ENCODE peak calls at places on chromosome 18, in five cellular contexts. E is adrenal gland; R is lung; Y is OCI-LY7; S is CD4-positive, alpha-beta T cell. A is an unnamed sample.

GRCh38 chr18:22385718-22386117 is 32.0 kb downstream of the CTAGE1 start:
- DNase-seq in Y (no peak), R (no peak), E (no peak), S (no peak), A (no peak)

GRCh38 chr18:5993938-5994337 is 98.6 kb upstream of the TMEM200C start:
- DNase-seq in Y (no peak), E (no peak), S (no peak), R (no peak), A (peak; percentile 52)

GRCh38 chr18:35683021-35683420 is 101.5 kb downstream of the GALNT1 start:
- DNase-seq in S (no peak), Y (no peak), E (no peak), R (no peak), A (no peak)

GRCh38 chr18:62880673-62881364 is 165.5 kb downstream of the PHLPP1 start:
- DNase-seq in Y (no peak), E (peak; percentile 44), S (no peak), R (no peak), A (no peak)

GRCh38 chr18:5520464-5520863 is 23.3 kb downstream of the EPB41L3 start:
- DNase-seq in E (no peak), Y (no peak), S (no peak), R (no peak), A (no peak)

GRCh38 chr18:76405761-76406356 is 89.2 kb downstream of the ZNF516 start:
- DNase-seq in R (peak; percentile 62), E (peak; percentile 53), S (peak; percentile 55), Y (no peak), A (no peak)

GRCh38 chr18:62325806-62326645 is 916 bp downstream of the TNFRSF11A start:
- DNase-seq in S (peak; percentile 10), E (no peak), Y (no peak), R (no peak), A (no peak)

GRCh38 chr18:23650963-23651927 is 11.5 kb downstream of the ANKRD29 start:
- DNase-seq in Y (no peak), S (no peak), R (no peak), E (peak; percentile 31), A (no peak)

GRCh38 chr18:61637319-61637718 is 255.5 kb downstream of the RNF152 start:
- DNase-seq in E (no peak), R (no peak), Y (no peak), S (no peak), A (no peak)

GRCh38 chr18:62876828-62877227 is 161.5 kb downstream of the PHLPP1 start:
- DNase-seq in Y (no peak), R (no peak), E (no peak), S (no peak), A (no peak)

GRCh38 chr18:31513189-31513907 is 15.4 kb downstream of the DSG2 start:
- DNase-seq in Y (no peak), R (no peak), S (no peak), E (no peak), A (no peak)

GRCh38 chr18:24567199-24567598 is 106.8 kb downstream of the HRH4 start:
- DNase-seq in R (peak; percentile 19), Y (no peak), E (no peak), S (no peak), A (no peak)

GRCh38 chr18:22109535-22109934 is 59.9 kb upstream of the GATA6 start:
- DNase-seq in Y (peak; percentile 3), R (no peak), E (no peak), S (no peak), A (no peak)

GRCh38 chr18:5669585-5669984 is 125.8 kb upstream of the EPB41L3 start:
- DNase-seq in S (no peak), Y (no peak), E (no peak), R (no peak), A (no peak)

GRCh38 chr18:53153281-53153680 is 813.3 kb downstream of the DCC start:
- DNase-seq in R (no peak), S (no peak), Y (peak; percentile 3), E (no peak), A (no peak)

GRCh38 chr18:27057459-27058302 is 127.4 kb downstream of the CHST9 start:
- DNase-seq in R (no peak), S (no peak), E (no peak), Y (no peak), A (no peak)

GRCh38 chr18:53850918-53851317 is 373.6 kb downstream of the MBD2 start:
- DNase-seq in E (no peak), Y (no peak), R (no peak), S (no peak), A (no peak)

GRCh38 chr18:76788571-76789317 is 33.6 kb upstream of the ZNF236 start:
- DNase-seq in E (no peak), S (no peak), R (no peak), Y (no peak), A (no peak)

GRCh38 chr18:11391636-11392035 is 217.8 kb upstream of the SLC35G4 start:
- DNase-seq in R (no peak), S (no peak), Y (no peak), E (no peak), A (no peak)

GRCh38 chr18:70423120-70423519 is 134.3 kb downstream of the SOCS6 start:
- DNase-seq in R (no peak), S (no peak), E (no peak), Y (no peak), A (no peak)

GRCh38 chr18:33812186-33812585 is 234.2 kb downstream of the ASXL3 start:
- DNase-seq in R (no peak), Y (no peak), S (no peak), E (no peak), A (no peak)

GRCh38 chr18:21071071-21071470 is 40.5 kb downstream of the ROCK1 start:
- DNase-seq in E (no peak), S (no peak), R (no peak), Y (no peak), A (no peak)

DNA sequence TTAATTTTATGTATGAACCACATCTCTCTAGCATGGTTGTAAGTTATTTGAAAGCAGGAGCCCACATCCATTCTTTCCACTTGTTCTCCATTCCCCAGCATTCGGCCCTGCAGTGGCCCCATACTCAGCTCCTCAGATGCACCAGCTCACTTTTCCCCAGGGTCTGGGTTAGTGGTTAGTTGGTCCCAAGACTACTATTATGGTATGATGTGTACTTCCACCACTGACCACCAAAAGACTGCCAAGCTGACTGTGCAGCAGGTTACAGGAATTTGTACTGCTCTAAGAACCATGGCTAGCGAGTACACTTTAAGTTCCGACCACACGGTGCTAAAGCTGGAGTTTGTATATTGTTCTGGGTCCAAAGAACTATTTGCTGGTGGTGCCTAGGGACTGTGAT is 413.6 kb upstream of the TCF4 start:
- DNase-seq in R (no peak), Y (no peak), S (no peak), E (no peak), A (no peak)
- TF ChIP-seq CTCF in R (no peak), Y (no peak), S (no peak), E (no peak), A (no peak)

GRCh38 chr18:9806905-9807304 is 78.9 kb upstream of the TXNDC2 start:
- DNase-seq in Y (no peak), E (no peak), S (no peak), R (no peak), A (no peak)

GRCh38 chr18:9803698-9804516 is 81.9 kb upstream of the TXNDC2 start:
- DNase-seq in S (no peak), R (no peak), Y (no peak), E (peak; percentile 80), A (no peak)

GRCh38 chr18:9804517-9805104 is 81.2 kb upstream of the TXNDC2 start:
- DNase-seq in Y (no peak), R (no peak), S (no peak), E (peak; percentile 51), A (no peak)

GRCh38 chr18:9802774-9803697 is 82.7 kb upstream of the TXNDC2 start:
- DNase-seq in S (no peak), E (peak; percentile 63), Y (no peak), R (no peak), A (no peak)

GRCh38 chr18:9802175-9802747 is 83.5 kb upstream of the TXNDC2 start:
- DNase-seq in Y (no peak), E (no peak), S (no peak), R (no peak), A (no peak)
- H3K27ac ChIP-seq in Y (no peak overlapping the region), E (peak overlapping the region; percentile 88), S (no peak overlapping the region), R (no peak overlapping the region), A (no peak overlapping the region)

GRCh38 chr18:58093311-58093790 is 49.3 kb downstream of the NEDD4L start:
- DNase-seq in E (no peak), Y (no peak), S (no peak), R (no peak), A (no peak)

GRCh38 chr18:58087928-58088722 is 44.1 kb downstream of the NEDD4L start:
- DNase-seq in S (no peak), E (no peak), R (peak; percentile 78), Y (no peak), A (no peak)

GRCh38 chr18:58095251-58095650 is 51.2 kb downstream of the NEDD4L start:
- DNase-seq in E (no peak), S (no peak), Y (no peak), R (no peak), A (no peak)

GRCh38 chr18:58088723-58089074 is 44.7 kb downstream of the NEDD4L start:
- DNase-seq in R (no peak), E (no peak), S (no peak), Y (no peak), A (no peak)

DNA sequence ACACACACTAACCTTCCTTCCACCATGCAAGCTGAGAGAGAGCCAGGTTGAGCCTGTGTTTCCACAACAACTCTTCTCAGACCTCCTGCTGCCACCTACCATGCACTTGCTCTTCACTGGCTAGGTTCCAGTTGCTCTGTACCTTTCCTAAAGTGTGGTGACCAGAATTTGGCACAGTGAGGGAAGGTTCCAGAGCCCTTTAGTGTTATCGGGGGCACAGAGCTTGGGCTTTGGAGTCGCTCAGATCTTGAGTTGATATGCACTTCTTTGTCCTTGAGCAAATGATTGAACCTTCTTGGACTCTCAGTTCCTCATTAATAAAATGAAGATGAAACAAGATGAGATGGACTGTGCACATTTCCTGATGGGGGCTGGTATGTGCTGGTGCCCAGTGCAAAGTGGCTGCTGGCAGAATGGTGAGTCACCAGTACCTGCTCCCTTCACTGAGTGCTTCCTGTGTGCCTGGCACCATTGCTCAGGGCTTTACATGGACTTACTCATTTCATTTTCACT is 47.1 kb downstream of the NEDD4L start:
- DNase-seq in E (peak; percentile 52), Y (peak; percentile 6), R (peak; percentile 63), S (no peak), A (no peak)
- TF ChIP-seq CTCF in E (no peak), Y (no peak), R (no peak), S (no peak), A (no peak)

DNA sequence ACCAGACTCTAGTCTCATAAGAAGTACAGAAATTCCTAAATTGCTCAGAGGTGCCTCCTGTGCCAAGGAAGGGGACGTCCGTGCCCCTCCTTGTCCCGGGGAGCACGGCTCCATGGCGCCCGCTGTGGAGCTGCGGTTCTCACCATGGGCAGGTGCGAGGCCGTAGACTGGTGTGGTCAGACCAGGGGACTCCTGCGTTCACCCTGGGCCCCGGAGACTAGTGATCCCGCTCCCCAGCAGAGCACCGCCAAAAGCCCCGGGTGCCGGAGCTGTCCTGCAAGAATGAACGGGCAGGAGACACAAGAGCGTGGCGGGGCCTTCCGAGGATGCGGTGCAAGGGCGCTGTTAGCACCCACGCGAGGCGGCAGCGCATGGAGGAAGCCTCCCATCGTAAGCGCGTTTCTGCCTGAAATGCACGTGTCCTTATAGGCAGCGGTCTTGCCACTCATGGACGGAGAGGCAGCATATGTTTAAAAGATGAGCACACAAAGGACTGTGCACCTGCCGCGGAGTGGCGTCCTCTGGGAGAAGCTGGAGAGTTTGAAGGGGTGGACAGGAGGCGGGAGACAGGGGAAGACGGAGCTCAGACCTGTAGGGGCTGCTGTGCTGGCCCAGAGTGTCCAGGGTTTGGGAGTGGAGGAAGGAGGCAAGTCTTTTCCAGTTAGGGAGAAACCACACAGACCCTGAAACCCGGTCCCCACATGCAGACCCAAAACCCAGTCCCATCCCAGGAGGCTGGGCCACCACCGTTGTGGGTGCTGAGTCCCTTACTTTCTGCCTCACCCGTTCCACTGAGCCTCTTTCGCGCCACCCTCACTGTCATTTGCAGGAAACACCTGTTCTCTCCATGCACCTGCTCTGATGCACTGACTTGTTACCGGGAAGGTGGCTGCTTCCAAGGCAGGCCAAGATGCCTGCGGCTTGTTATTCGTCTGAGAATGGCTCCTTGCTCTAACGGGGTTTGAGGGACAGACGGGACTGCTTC is 7.5 kb upstream of the KCNG2 start:
- DNase-seq in E (no peak), R (no peak), Y (no peak), S (no peak), A (no peak)
- H3K27ac ChIP-seq in E (no peak overlapping the region), R (no peak overlapping the region), Y (no peak overlapping the region), S (no peak overlapping the region), A (no peak overlapping the region)

A was measured in vagina.